ENCODE peak calls at places on chromosomes 7 and 10, in nine cellular contexts. One of them, this sample, is unnamed.

GRCh38 chr7:17989546-17989945 is 38.1 kb downstream of the PRPS1L1 start:
- DNase-seq in uterus: no peak
- DNase-seq in tibial artery: no peak
- DNase-seq in esophagus squamous epithelium: no peak
- DNase-seq in GM13977: no peak
- DNase-seq in WTC11: no peak
- DNase-seq in PC-3: peak
- DNase-seq in upper lobe of right lung: no peak
- DNase-seq in choroid plexus epithelial cell: peak
- DNase-seq in this sample: no peak

GRCh38 chr7:105648561-105649401 is 67.5 kb upstream of the EFCAB10 start:
- DNase-seq in uterus: no peak
- DNase-seq in tibial artery: no peak
- DNase-seq in esophagus squamous epithelium: no peak
- DNase-seq in GM13977: no peak
- DNase-seq in WTC11: no peak
- DNase-seq in PC-3: peak
- DNase-seq in upper lobe of right lung: peak
- DNase-seq in choroid plexus epithelial cell: no peak
- DNase-seq in this sample: no peak

GRCh38 chr10:86659161-86659691 is 4.9 kb downstream of the OPN4 start:
- DNase-seq in uterus: no peak
- DNase-seq in tibial artery: peak
- DNase-seq in esophagus squamous epithelium: no peak
- DNase-seq in GM13977: no peak
- DNase-seq in WTC11: peak
- DNase-seq in PC-3: no peak
- DNase-seq in upper lobe of right lung: peak
- DNase-seq in choroid plexus epithelial cell: no peak
- DNase-seq in this sample: no peak

GRCh38 chr10:86708068-86708782 is 39.9 kb downstream of the LDB3 start:
- DNase-seq in uterus: no peak
- DNase-seq in tibial artery: no peak
- DNase-seq in esophagus squamous epithelium: no peak
- DNase-seq in GM13977: no peak
- DNase-seq in WTC11: no peak
- DNase-seq in PC-3: no peak
- DNase-seq in upper lobe of right lung: peak
- DNase-seq in choroid plexus epithelial cell: no peak
- DNase-seq in this sample: no peak

GRCh38 chr10:54607983-54608382 is 193.0 kb downstream of the PCDH15 start:
- DNase-seq in uterus: no peak
- DNase-seq in tibial artery: no peak
- DNase-seq in esophagus squamous epithelium: no peak
- DNase-seq in GM13977: no peak
- DNase-seq in WTC11: peak
- DNase-seq in PC-3: no peak
- DNase-seq in upper lobe of right lung: no peak
- DNase-seq in choroid plexus epithelial cell: no peak
- DNase-seq in this sample: no peak

GRCh38 chr7:1810961-1811849 is 141.1 kb downstream of the ELFN1 start:
- DNase-seq in uterus: no peak
- DNase-seq in tibial artery: no peak
- DNase-seq in esophagus squamous epithelium: no peak
- DNase-seq in GM13977: no peak
- DNase-seq in WTC11: no peak
- DNase-seq in PC-3: no peak
- DNase-seq in upper lobe of right lung: peak
- DNase-seq in choroid plexus epithelial cell: peak
- DNase-seq in this sample: no peak

GRCh38 chr7:94440460-94441039 is 45.9 kb downstream of the COL1A2 start:
- DNase-seq in uterus: no peak
- DNase-seq in tibial artery: no peak
- DNase-seq in esophagus squamous epithelium: no peak
- DNase-seq in GM13977: no peak
- DNase-seq in WTC11: no peak
- DNase-seq in PC-3: no peak
- DNase-seq in upper lobe of right lung: no peak
- DNase-seq in choroid plexus epithelial cell: peak
- DNase-seq in this sample: no peak

GRCh38 chr7:21722371-21722770 is 179.5 kb downstream of the DNAH11 start:
- DNase-seq in uterus: no peak
- DNase-seq in tibial artery: no peak
- DNase-seq in esophagus squamous epithelium: no peak
- DNase-seq in GM13977: no peak
- DNase-seq in WTC11: no peak
- DNase-seq in PC-3: no peak
- DNase-seq in upper lobe of right lung: no peak
- DNase-seq in choroid plexus epithelial cell: peak
- DNase-seq in this sample: no peak

GRCh38 chr10:68330852-68331454 is 911 bp upstream of the HNRNPH3 start:
- DNase-seq in uterus: peak
- DNase-seq in tibial artery: peak
- DNase-seq in esophagus squamous epithelium: no peak
- DNase-seq in GM13977: no peak
- DNase-seq in WTC11: no peak
- DNase-seq in PC-3: no peak
- DNase-seq in upper lobe of right lung: no peak
- DNase-seq in choroid plexus epithelial cell: peak
- DNase-seq in this sample: no peak

GRCh38 chr10:68333452-68333851 is 724 bp upstream of the PBLD start:
- DNase-seq in uterus: no peak
- DNase-seq in tibial artery: no peak
- DNase-seq in esophagus squamous epithelium: no peak
- DNase-seq in GM13977: no peak
- DNase-seq in WTC11: no peak
- DNase-seq in PC-3: no peak
- DNase-seq in upper lobe of right lung: no peak
- DNase-seq in choroid plexus epithelial cell: no peak
- DNase-seq in this sample: no peak

GRCh38 chr10:68332259-68333057 is at the start of gene PBLD:
- DNase-seq in uterus: peak
- DNase-seq in tibial artery: peak
- DNase-seq in esophagus squamous epithelium: no peak
- DNase-seq in GM13977: peak
- DNase-seq in WTC11: peak
- DNase-seq in PC-3: peak
- DNase-seq in upper lobe of right lung: peak
- DNase-seq in choroid plexus epithelial cell: peak
- DNase-seq in this sample: peak

GRCh38 chr10:68333058-68333395 is 299 bp upstream of the PBLD start:
- DNase-seq in uterus: no peak
- DNase-seq in tibial artery: no peak
- DNase-seq in esophagus squamous epithelium: no peak
- DNase-seq in GM13977: no peak
- DNase-seq in WTC11: no peak
- DNase-seq in PC-3: no peak
- DNase-seq in upper lobe of right lung: no peak
- DNase-seq in choroid plexus epithelial cell: no peak
- DNase-seq in this sample: no peak

DNA sequence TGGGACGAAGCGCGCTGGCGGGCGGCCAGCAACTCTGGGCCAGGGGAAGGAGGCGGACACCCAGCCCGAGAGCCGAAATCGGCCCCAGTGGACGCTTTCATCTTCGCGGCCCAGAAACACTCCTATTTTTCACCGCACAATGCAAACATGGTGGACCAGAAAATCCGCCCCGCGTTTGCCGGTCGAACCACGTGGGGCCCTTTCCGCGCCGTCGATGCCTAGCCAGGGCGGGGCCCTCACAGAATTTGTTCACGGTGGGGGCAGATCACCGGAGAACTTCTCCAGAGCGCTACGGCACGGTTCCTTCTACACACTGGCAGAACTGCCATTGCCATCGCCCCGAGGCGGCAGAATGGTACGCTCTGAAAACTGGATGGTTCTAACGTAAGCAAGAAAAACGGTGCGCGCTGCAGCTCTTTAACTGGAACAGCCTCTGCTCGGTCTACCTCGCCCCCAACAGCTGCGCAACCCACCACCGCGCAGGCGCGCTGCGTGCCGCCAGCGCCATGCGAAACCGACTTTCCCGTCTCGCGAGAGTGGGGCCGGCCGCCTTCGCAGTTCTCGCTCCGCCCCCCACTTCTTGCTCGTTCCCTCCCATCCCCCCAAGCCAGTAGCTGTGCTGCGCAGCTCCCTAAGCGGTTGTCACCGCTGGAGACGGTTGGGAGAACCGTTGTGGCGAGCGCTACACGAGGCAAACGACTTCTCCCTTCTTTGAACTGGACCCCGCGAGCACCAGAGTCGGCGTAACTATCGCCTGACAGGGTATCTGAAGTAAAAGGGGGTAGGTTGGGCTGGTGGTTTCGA is at the start of gene HNRNPH3:
- DNase-seq in uterus: peak
- DNase-seq in tibial artery: peak
- DNase-seq in esophagus squamous epithelium: peak
- DNase-seq in GM13977: peak
- DNase-seq in WTC11: peak
- DNase-seq in PC-3: peak
- DNase-seq in upper lobe of right lung: peak
- DNase-seq in choroid plexus epithelial cell: peak
- DNase-seq in this sample: peak
- TF ChIP-seq CTCF in uterus: no peak
- TF ChIP-seq CTCF in tibial artery: no peak
- TF ChIP-seq CTCF in esophagus squamous epithelium: no peak
- TF ChIP-seq CTCF in GM13977: no peak
- TF ChIP-seq CTCF in WTC11: no peak
- TF ChIP-seq CTCF in PC-3: no peak
- TF ChIP-seq CTCF in upper lobe of right lung: no peak
- TF ChIP-seq CTCF in choroid plexus epithelial cell: no peak
- TF ChIP-seq CTCF in this sample: no peak

DNA sequence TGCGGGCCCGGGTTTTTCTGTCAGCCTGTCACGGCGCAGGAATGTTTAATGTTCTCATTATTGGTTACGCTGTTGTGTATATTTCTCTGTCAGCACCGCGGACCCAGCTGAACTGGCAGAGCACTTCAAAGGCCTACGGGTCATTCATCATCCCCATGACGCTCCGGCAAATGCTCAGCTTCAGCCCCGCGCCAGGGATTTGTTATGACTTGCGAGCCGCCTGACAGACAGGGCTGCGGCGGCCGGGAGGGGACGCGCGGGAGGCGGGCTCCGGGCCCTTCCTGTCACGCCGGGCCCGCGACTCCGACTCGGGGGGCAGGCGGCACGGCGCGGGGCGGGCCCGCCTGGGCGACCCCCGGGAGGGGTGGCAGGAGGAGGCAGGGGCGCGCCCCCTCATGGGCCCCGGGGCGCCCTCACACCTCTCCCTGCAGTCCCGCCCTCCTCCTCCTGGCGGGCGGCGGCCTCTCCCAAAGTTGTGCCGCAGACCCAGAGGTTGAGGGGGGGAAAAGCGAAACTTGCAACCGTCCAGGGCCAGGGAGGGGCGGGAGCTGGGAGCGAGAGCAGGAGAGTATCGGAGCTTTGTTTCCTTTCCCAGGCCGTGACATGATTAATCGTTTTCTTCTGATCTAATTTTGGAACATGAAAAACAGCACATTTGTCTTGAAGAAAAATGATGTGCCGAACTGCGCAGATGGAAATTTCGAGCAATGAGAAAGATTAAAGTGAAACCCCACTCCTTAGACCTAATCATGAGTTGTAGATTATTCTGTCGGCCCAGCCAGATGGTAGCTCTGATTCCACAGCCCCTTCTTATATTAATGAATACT is 59.3 kb upstream of the COMTD1 start:
- DNase-seq in uterus: peak
- DNase-seq in tibial artery: peak
- DNase-seq in esophagus squamous epithelium: no peak
- DNase-seq in GM13977: peak
- DNase-seq in WTC11: peak
- DNase-seq in PC-3: peak
- DNase-seq in upper lobe of right lung: peak
- DNase-seq in choroid plexus epithelial cell: peak
- DNase-seq in this sample: peak
- TF ChIP-seq CTCF in uterus: no peak
- TF ChIP-seq CTCF in tibial artery: peak
- TF ChIP-seq CTCF in esophagus squamous epithelium: peak
- TF ChIP-seq CTCF in GM13977: peak
- TF ChIP-seq CTCF in WTC11: no peak
- TF ChIP-seq CTCF in PC-3: peak
- TF ChIP-seq CTCF in upper lobe of right lung: peak
- TF ChIP-seq CTCF in choroid plexus epithelial cell: peak
- TF ChIP-seq CTCF in this sample: peak

DNA sequence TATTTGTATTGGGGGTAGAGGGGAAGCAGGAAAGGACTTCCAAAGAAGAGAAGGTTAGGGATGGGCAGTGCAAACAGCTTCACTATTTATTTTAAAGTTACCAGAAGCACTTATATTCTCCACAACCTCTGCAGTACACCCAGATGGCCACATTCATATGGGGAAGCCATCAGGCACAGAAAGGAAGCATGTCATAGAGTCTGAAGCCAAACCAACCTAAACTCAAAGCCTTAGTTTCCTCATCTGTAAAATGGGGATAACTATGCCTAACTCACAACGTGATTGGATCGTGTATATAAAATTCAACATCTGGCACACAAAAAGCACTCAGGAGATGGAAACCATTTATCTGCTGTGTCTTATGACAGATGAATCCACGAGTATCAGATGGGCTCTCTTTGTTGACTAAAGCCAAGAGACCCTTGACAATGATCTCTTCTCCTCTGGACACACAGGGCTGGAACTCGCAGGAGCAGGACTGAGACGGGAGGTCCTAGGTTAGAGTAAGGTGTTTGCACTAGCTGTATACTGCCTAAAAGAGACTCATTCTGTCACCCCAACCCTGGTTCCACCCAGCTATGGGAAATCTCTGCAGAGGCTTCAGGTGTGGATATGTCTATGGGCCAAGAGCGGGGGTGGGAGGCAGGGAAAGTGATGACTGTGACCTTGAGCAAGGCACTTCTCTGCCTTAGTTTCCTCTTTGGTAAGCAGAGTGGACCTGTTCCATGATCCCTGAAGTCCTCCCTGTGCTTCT is 1.8 kb downstream of the KIAA1549 start:
- DNase-seq in uterus: no peak
- DNase-seq in tibial artery: no peak
- DNase-seq in esophagus squamous epithelium: no peak
- DNase-seq in GM13977: peak
- DNase-seq in WTC11: no peak
- DNase-seq in PC-3: peak
- DNase-seq in upper lobe of right lung: no peak
- DNase-seq in choroid plexus epithelial cell: peak
- DNase-seq in this sample: no peak
- TF ChIP-seq CTCF in uterus: no peak
- TF ChIP-seq CTCF in tibial artery: no peak
- TF ChIP-seq CTCF in esophagus squamous epithelium: no peak
- TF ChIP-seq CTCF in GM13977: no peak
- TF ChIP-seq CTCF in WTC11: no peak
- TF ChIP-seq CTCF in PC-3: no peak
- TF ChIP-seq CTCF in upper lobe of right lung: no peak
- TF ChIP-seq CTCF in choroid plexus epithelial cell: peak
- TF ChIP-seq CTCF in this sample: no peak

DNA sequence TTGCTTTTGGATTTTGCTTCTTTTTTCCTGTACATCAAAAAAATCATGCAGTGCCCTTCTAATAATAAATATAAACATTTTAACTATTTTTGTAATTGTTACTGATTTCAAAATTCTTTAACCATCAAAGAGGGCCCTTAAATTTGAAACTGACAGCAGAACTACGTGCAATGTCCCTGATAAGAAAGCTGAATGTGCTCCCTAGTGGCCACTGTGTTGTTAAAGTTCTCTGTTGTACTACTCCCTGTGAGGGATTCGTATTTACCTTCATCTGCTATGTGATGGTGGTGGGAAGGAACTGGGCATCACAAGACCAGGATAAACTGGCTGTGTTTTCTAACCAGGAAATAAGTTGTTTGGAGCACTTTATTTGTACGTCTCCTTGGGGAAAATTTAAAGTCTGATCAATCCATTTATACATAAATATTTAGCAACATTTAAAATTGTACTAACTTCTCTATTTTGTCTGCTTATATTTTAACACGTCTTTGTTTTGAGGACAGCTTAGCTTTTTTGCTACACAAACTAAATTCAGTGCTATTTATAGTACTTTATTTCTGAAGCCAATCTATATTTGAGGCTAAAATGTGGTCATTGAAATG is 322.4 kb downstream of the HGF start:
- DNase-seq in uterus: no peak
- DNase-seq in tibial artery: no peak
- DNase-seq in esophagus squamous epithelium: no peak
- DNase-seq in GM13977: no peak
- DNase-seq in WTC11: no peak
- DNase-seq in PC-3: peak
- DNase-seq in upper lobe of right lung: no peak
- DNase-seq in choroid plexus epithelial cell: peak
- DNase-seq in this sample: no peak
- TF ChIP-seq CTCF in uterus: no peak
- TF ChIP-seq CTCF in tibial artery: peak
- TF ChIP-seq CTCF in esophagus squamous epithelium: peak
- TF ChIP-seq CTCF in GM13977: peak
- TF ChIP-seq CTCF in WTC11: peak
- TF ChIP-seq CTCF in PC-3: peak
- TF ChIP-seq CTCF in upper lobe of right lung: peak
- TF ChIP-seq CTCF in choroid plexus epithelial cell: peak
- TF ChIP-seq CTCF in this sample: no peak